ENCODE peak calls at places on chromosomes 16 and 17, in ten cellular contexts. W is iPS DF 6.9; X is GM23338; H is A549; D is CD4-positive, CD25-positive, alpha-beta regulatory T cell; R is MM.1S; N is CD8-positive, alpha-beta memory T cell; B is psoas muscle; A is body of pancreas; E is neuronal stem cell. K is an unnamed sample.

GRCh38 chr16:66263168-66263972 is 103.1 kb upstream of the CDH5 start:
- DNase-seq in W (no peak), X (no peak), H (no peak), D (no peak), R (no peak), N (no peak), B (no peak), A (no peak), E (no peak), K (peak; percentile 14)

GRCh38 chr16:35370617-35371016 is 1911.2 kb downstream of the TP53TG3F start:
- DNase-seq in W (no peak), X (no peak), H (no peak), D (no peak), R (no peak), N (no peak), B (no peak), A (no peak), E (no peak), K (no peak)

GRCh38 chr16:52825882-52826281 is 226.8 kb downstream of the CHD9NB start:
- DNase-seq in W (no peak), X (no peak), H (no peak), D (no peak), R (no peak), N (no peak), B (no peak), A (no peak), E (no peak), K (no peak)

GRCh38 chr17:79657036-79657435 is 46.2 kb upstream of the RBFOX3 start:
- DNase-seq in W (no peak), X (no peak), H (no peak), D (no peak), R (no peak), N (no peak), B (no peak), A (no peak), E (no peak), K (no peak)

GRCh38 chr17:49914096-49914490 is 54.9 kb upstream of the DLX4 start:
- DNase-seq in W (no peak), X (no peak), H (no peak), D (no peak), R (no peak), N (no peak), B (no peak), A (no peak), E (no peak), K (no peak)

GRCh38 chr16:81601008-81601428 is 156.4 kb downstream of the CMIP start:
- DNase-seq in W (no peak), X (no peak), H (peak; percentile 46), D (no peak), R (no peak), N (no peak), B (no peak), A (no peak), E (no peak), K (no peak)

GRCh38 chr17:42284566-42284965 is 3.7 kb upstream of the STAT5A start:
- DNase-seq in W (no peak), X (no peak), H (no peak), D (no peak), R (no peak), N (no peak), B (no peak), A (no peak), E (no peak), K (peak; percentile 21)

GRCh38 chr16:79897444-79898146 is 297.1 kb upstream of the MAF start:
- DNase-seq in W (no peak), X (no peak), H (peak; percentile 44), D (no peak), R (no peak), N (no peak), B (no peak), A (peak; percentile 31), E (no peak), K (no peak)

GRCh38 chr17:80005360-80006338 is 30.0 kb downstream of the TBC1D16 start:
- DNase-seq in W (no peak), X (peak; percentile 73), H (peak; percentile 60), D (peak; percentile 59), R (no peak), N (peak; percentile 71), B (peak; percentile 41), A (peak; percentile 57), E (peak; percentile 56), K (no peak)

GRCh38 chr17:72978593-72979218 is 113.8 kb downstream of the SLC39A11 start:
- DNase-seq in W (no peak), X (no peak), H (no peak), D (no peak), R (no peak), N (no peak), B (no peak), A (no peak), E (no peak), K (no peak)

GRCh38 chr16:86018487-86018886 is 119.5 kb downstream of the IRF8 start:
- DNase-seq in W (no peak), X (no peak), H (no peak), D (no peak), R (no peak), N (no peak), B (peak; percentile 43), A (peak; percentile 69), E (no peak), K (no peak)

GRCh38 chr17:73705594-73705993 is 61.3 kb upstream of the SDK2 start:
- DNase-seq in W (no peak), X (no peak), H (peak; percentile 76), D (no peak), R (no peak), N (no peak), B (peak; percentile 20), A (peak; percentile 35), E (no peak), K (no peak)

GRCh38 chr16:76214856-76215255 is 62.3 kb upstream of the CNTNAP4 start:
- DNase-seq in W (no peak), X (peak; percentile 32), H (no peak), D (no peak), R (no peak), N (no peak), B (no peak), A (no peak), E (no peak), K (no peak)

GRCh38 chr17:74213897-74214386 is 571 bp downstream of the TTYH2 start:
- DNase-seq in W (no peak), X (peak; percentile 44), H (no peak), D (no peak), R (no peak), N (no peak), B (no peak), A (peak; percentile 47), E (no peak), K (peak; percentile 67)

GRCh38 chr17:71260366-71260765 is 860.5 kb upstream of the SOX9 start:
- DNase-seq in W (no peak), X (no peak), H (no peak), D (no peak), R (no peak), N (no peak), B (no peak), A (no peak), E (no peak), K (no peak)

GRCh38 chr17:63942309-63942985 is 10.3 kb upstream of the CD79B start:
- DNase-seq in W (no peak), X (no peak), H (no peak), D (no peak), R (no peak), N (no peak), B (no peak), A (no peak), E (no peak), K (no peak)
- H3K4me1 ChIP-seq in W (peaks cover 3% of the 10 kb centered on the region), X (no peaks in the 10 kb centered on the region), H (no peaks in the 10 kb centered on the region), D (peaks cover 15% of the 10 kb centered on the region), R (peaks cover 3% of the 10 kb centered on the region), N (peaks cover 22% of the 10 kb centered on the region), B (peaks cover 11% of the 10 kb centered on the region), A (no peaks in the 10 kb centered on the region), E (no peaks in the 10 kb centered on the region), K (no peaks in the 10 kb centered on the region)

DNA sequence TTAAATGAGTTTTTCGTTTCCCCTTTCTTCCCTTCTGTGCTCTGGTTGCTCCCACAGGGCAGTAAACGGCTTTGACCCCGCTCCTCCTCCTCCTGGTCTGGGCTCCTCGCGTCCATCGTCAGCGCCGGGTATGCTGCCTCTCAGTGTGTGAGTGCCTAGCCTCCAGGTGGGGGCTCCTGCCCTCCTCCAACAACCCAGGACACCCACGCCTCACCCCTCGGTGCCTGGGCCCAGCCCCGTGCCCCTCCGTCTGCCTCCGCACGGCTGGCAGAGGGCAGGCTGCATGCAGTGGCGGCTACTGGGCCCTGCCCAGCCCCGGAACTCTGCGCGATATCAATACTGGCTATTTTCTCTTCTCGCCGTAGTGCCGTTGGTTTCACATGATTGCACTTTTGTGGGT is 31.2 kb downstream of the NDEL1 start:
- DNase-seq in W (no peak), X (no peak), H (no peak), D (no peak), R (no peak), N (no peak), B (no peak), A (no peak), E (no peak), K (no peak)
- H3K4me1 ChIP-seq in W (no peaks in the 10 kb centered on the region), X (peaks cover 6% of the 10 kb centered on the region), H (no peaks in the 10 kb centered on the region), D (no peaks in the 10 kb centered on the region), R (no peaks in the 10 kb centered on the region), N (no peaks in the 10 kb centered on the region), B (peaks cover 22% of the 10 kb centered on the region), A (no peaks in the 10 kb centered on the region), E (no peaks in the 10 kb centered on the region), K (peaks cover 19% of the 10 kb centered on the region)

GRCh38 chr17:57528084-57528451 is 217.0 kb downstream of the CCDC182 start:
- DNase-seq in W (no peak), X (peak; percentile 32), H (no peak), D (no peak), R (no peak), N (no peak), B (no peak), A (no peak), E (no peak), K (peak; percentile 64)
- H3K4me1 ChIP-seq in W (peaks cover 9% of the 10 kb centered on the region), X (peaks cover 47% of the 10 kb centered on the region), H (peaks cover 90% of the 10 kb centered on the region), D (peaks cover 10% of the 10 kb centered on the region), R (no peaks in the 10 kb centered on the region), N (peaks cover 10% of the 10 kb centered on the region), B (peaks cover 7% of the 10 kb centered on the region), A (peaks cover 34% of the 10 kb centered on the region), E (peaks cover 62% of the 10 kb centered on the region), K (peaks cover 21% of the 10 kb centered on the region)

GRCh38 chr16:58734459-58734787 is 307 bp upstream of the GOT2 start:
- DNase-seq in W (no peak), X (no peak), H (no peak), D (no peak), R (no peak), N (no peak), B (no peak), A (no peak), E (no peak), K (no peak)

GRCh38 chr16:58732545-58733247 is 1.4 kb downstream of the GOT2 start:
- DNase-seq in W (no peak), X (peak; percentile 11), H (no peak), D (peak; percentile 44), R (no peak), N (no peak), B (no peak), A (no peak), E (no peak), K (no peak)

GRCh38 chr16:58733248-58733670 is 857 bp downstream of the GOT2 start:
- DNase-seq in W (no peak), X (peak; percentile 54), H (no peak), D (peak; percentile 1), R (no peak), N (no peak), B (peak; percentile 33), A (peak; percentile 26), E (no peak), K (no peak)

GRCh38 chr16:58730724-58731370 is 3.3 kb downstream of the GOT2 start:
- DNase-seq in W (no peak), X (no peak), H (no peak), D (no peak), R (no peak), N (no peak), B (no peak), A (no peak), E (no peak), K (no peak)

GRCh38 chr16:58733671-58734458 is at the start of gene GOT2:
- DNase-seq in W (peak; percentile 63), X (peak; percentile 89), H (peak; percentile 95), D (peak; percentile 91), R (peak; percentile 87), N (peak; percentile 83), B (peak; percentile 81), A (peak; percentile 78), E (peak; percentile 76), K (peak; percentile 87)
- H3K4me1 ChIP-seq in W (no peaks in the 10 kb centered on the region), X (peaks cover 13% of the 10 kb centered on the region), H (peaks cover 14% of the 10 kb centered on the region), D (peaks cover 20% of the 10 kb centered on the region), R (peaks cover 5% of the 10 kb centered on the region), N (peaks cover 21% of the 10 kb centered on the region), B (peaks cover 42% of the 10 kb centered on the region), A (peaks cover 18% of the 10 kb centered on the region), E (peaks cover 9% of the 10 kb centered on the region), K (peaks cover 1% of the 10 kb centered on the region)